ENCODE peak calls at places on chromosomes 13 and 19, in five cellular contexts. One of them, this sample, is unnamed.

GRCh38 chr19:50777830-50778303 is 7.6 kb downstream of the GPR32 start:
- DNase-seq in dermis blood vessel endothelial cell: no peak
- DNase-seq in thoracic aorta: no peak
- DNase-seq in nephron progenitor cell: peak; percentile 57
- DNase-seq in stimulated activated CD4-positive, alpha-beta T cell treated with anti-CD3 and anti-CD28 coated beads, Interleukin-4, amount 100 ng/mL, for 24 hours: no peak
- DNase-seq in this sample: peak; percentile 83

GRCh38 chr13:27599845-27600553 is 20.3 kb downstream of the LNX2 start:
- DNase-seq in stimulated activated CD4-positive, alpha-beta T cell treated with anti-CD3 and anti-CD28 coated beads, Interleukin-4, amount 100 ng/mL, for 24 hours: no peak
- DNase-seq in thoracic aorta: no peak
- DNase-seq in dermis blood vessel endothelial cell: peak; percentile 74
- DNase-seq in nephron progenitor cell: no peak
- DNase-seq in this sample: no peak

GRCh38 chr19:39341122-39341719 is 1.0 kb upstream of the SAMD4B start:
- DNase-seq in stimulated activated CD4-positive, alpha-beta T cell treated with anti-CD3 and anti-CD28 coated beads, Interleukin-4, amount 100 ng/mL, for 24 hours: peak; percentile 19
- DNase-seq in nephron progenitor cell: peak; percentile 49
- DNase-seq in dermis blood vessel endothelial cell: no peak
- DNase-seq in thoracic aorta: no peak
- DNase-seq in this sample: peak; percentile 77

GRCh38 chr13:95624020-95624419 is 20.5 kb downstream of the DZIP1 start:
- DNase-seq in stimulated activated CD4-positive, alpha-beta T cell treated with anti-CD3 and anti-CD28 coated beads, Interleukin-4, amount 100 ng/mL, for 24 hours: peak; percentile 18
- DNase-seq in nephron progenitor cell: peak; percentile 37
- DNase-seq in dermis blood vessel endothelial cell: peak; percentile 76
- DNase-seq in thoracic aorta: no peak
- DNase-seq in this sample: peak; percentile 72

GRCh38 chr19:54473071-54473941 is at the start of gene CDC42EP5:
- DNase-seq in nephron progenitor cell: peak; percentile 70
- DNase-seq in dermis blood vessel endothelial cell: peak; percentile 88
- DNase-seq in thoracic aorta: no peak
- DNase-seq in stimulated activated CD4-positive, alpha-beta T cell treated with anti-CD3 and anti-CD28 coated beads, Interleukin-4, amount 100 ng/mL, for 24 hours: no peak
- DNase-seq in this sample: peak; percentile 82

GRCh38 chr19:4086336-4086953 is 19.7 kb upstream of the ZBTB7A start:
- DNase-seq in dermis blood vessel endothelial cell: no peak
- DNase-seq in nephron progenitor cell: no peak
- DNase-seq in thoracic aorta: no peak
- DNase-seq in stimulated activated CD4-positive, alpha-beta T cell treated with anti-CD3 and anti-CD28 coated beads, Interleukin-4, amount 100 ng/mL, for 24 hours: no peak
- DNase-seq in this sample: no peak

GRCh38 chr13:76894401-76895110 is 8.4 kb upstream of the KCTD12 start:
- DNase-seq in nephron progenitor cell: no peak
- DNase-seq in dermis blood vessel endothelial cell: peak; percentile 47
- DNase-seq in stimulated activated CD4-positive, alpha-beta T cell treated with anti-CD3 and anti-CD28 coated beads, Interleukin-4, amount 100 ng/mL, for 24 hours: no peak
- DNase-seq in thoracic aorta: no peak
- DNase-seq in this sample: no peak

GRCh38 chr13:113904411-113904810 is 40.5 kb upstream of the GAS6 start:
- DNase-seq in dermis blood vessel endothelial cell: peak; percentile 80
- DNase-seq in thoracic aorta: no peak
- DNase-seq in stimulated activated CD4-positive, alpha-beta T cell treated with anti-CD3 and anti-CD28 coated beads, Interleukin-4, amount 100 ng/mL, for 24 hours: peak; percentile 23
- DNase-seq in nephron progenitor cell: no peak
- DNase-seq in this sample: peak; percentile 80

GRCh38 chr19:1616875-1617274 is 11.6 kb upstream of the UQCR11 start:
- DNase-seq in stimulated activated CD4-positive, alpha-beta T cell treated with anti-CD3 and anti-CD28 coated beads, Interleukin-4, amount 100 ng/mL, for 24 hours: peak; percentile 29
- DNase-seq in nephron progenitor cell: no peak
- DNase-seq in thoracic aorta: no peak
- DNase-seq in dermis blood vessel endothelial cell: no peak
- DNase-seq in this sample: no peak

GRCh38 chr19:38391911-38392464 is 3.5 kb downstream of the SPRED3 start:
- DNase-seq in nephron progenitor cell: no peak
- DNase-seq in dermis blood vessel endothelial cell: no peak
- DNase-seq in stimulated activated CD4-positive, alpha-beta T cell treated with anti-CD3 and anti-CD28 coated beads, Interleukin-4, amount 100 ng/mL, for 24 hours: no peak
- DNase-seq in thoracic aorta: no peak
- DNase-seq in this sample: peak; percentile 59

GRCh38 chr13:46620029-46620428 is 67.1 kb downstream of the LRCH1 start:
- DNase-seq in thoracic aorta: no peak
- DNase-seq in nephron progenitor cell: no peak
- DNase-seq in dermis blood vessel endothelial cell: no peak
- DNase-seq in stimulated activated CD4-positive, alpha-beta T cell treated with anti-CD3 and anti-CD28 coated beads, Interleukin-4, amount 100 ng/mL, for 24 hours: no peak
- DNase-seq in this sample: no peak

GRCh38 chr13:24605923-24606372 is 74.3 kb upstream of the ATP12A start:
- DNase-seq in dermis blood vessel endothelial cell: no peak
- DNase-seq in nephron progenitor cell: no peak
- DNase-seq in stimulated activated CD4-positive, alpha-beta T cell treated with anti-CD3 and anti-CD28 coated beads, Interleukin-4, amount 100 ng/mL, for 24 hours: no peak
- DNase-seq in thoracic aorta: no peak
- DNase-seq in this sample: peak; percentile 42

GRCh38 chr13:92843549-92843948 is 383.1 kb upstream of the GPC6 start:
- DNase-seq in dermis blood vessel endothelial cell: no peak
- DNase-seq in thoracic aorta: no peak
- DNase-seq in stimulated activated CD4-positive, alpha-beta T cell treated with anti-CD3 and anti-CD28 coated beads, Interleukin-4, amount 100 ng/mL, for 24 hours: no peak
- DNase-seq in nephron progenitor cell: no peak
- DNase-seq in this sample: no peak

GRCh38 chr19:44823373-44823698 is 14.4 kb downstream of the BCAM start:
- DNase-seq in nephron progenitor cell: no peak
- DNase-seq in stimulated activated CD4-positive, alpha-beta T cell treated with anti-CD3 and anti-CD28 coated beads, Interleukin-4, amount 100 ng/mL, for 24 hours: no peak
- DNase-seq in thoracic aorta: no peak
- DNase-seq in dermis blood vessel endothelial cell: no peak
- DNase-seq in this sample: no peak

GRCh38 chr13:99422556-99423220 is 78.6 kb upstream of the TM9SF2 start:
- DNase-seq in stimulated activated CD4-positive, alpha-beta T cell treated with anti-CD3 and anti-CD28 coated beads, Interleukin-4, amount 100 ng/mL, for 24 hours: no peak
- DNase-seq in thoracic aorta: no peak
- DNase-seq in dermis blood vessel endothelial cell: no peak
- DNase-seq in nephron progenitor cell: no peak
- DNase-seq in this sample: no peak

GRCh38 chr19:3368848-3369336 is 2.5 kb downstream of the NFIC start:
- DNase-seq in stimulated activated CD4-positive, alpha-beta T cell treated with anti-CD3 and anti-CD28 coated beads, Interleukin-4, amount 100 ng/mL, for 24 hours: no peak
- DNase-seq in thoracic aorta: no peak
- DNase-seq in nephron progenitor cell: no peak
- DNase-seq in dermis blood vessel endothelial cell: no peak
- DNase-seq in this sample: no peak

GRCh38 chr19:46492841-46493235 is 2.8 kb downstream of the PNMA8B start:
- DNase-seq in dermis blood vessel endothelial cell: no peak
- DNase-seq in stimulated activated CD4-positive, alpha-beta T cell treated with anti-CD3 and anti-CD28 coated beads, Interleukin-4, amount 100 ng/mL, for 24 hours: peak; percentile 11
- DNase-seq in nephron progenitor cell: no peak
- DNase-seq in thoracic aorta: no peak
- DNase-seq in this sample: peak; percentile 83

GRCh38 chr13:21012841-21013681 is 48.3 kb downstream of the LATS2 start:
- DNase-seq in nephron progenitor cell: no peak
- DNase-seq in dermis blood vessel endothelial cell: peak; percentile 44
- DNase-seq in stimulated activated CD4-positive, alpha-beta T cell treated with anti-CD3 and anti-CD28 coated beads, Interleukin-4, amount 100 ng/mL, for 24 hours: no peak
- DNase-seq in thoracic aorta: no peak
- DNase-seq in this sample: no peak

GRCh38 chr19:16066611-16067104 is 9.6 kb upstream of the TPM4 start:
- DNase-seq in dermis blood vessel endothelial cell: peak; percentile 83
- DNase-seq in nephron progenitor cell: no peak
- DNase-seq in thoracic aorta: no peak
- DNase-seq in stimulated activated CD4-positive, alpha-beta T cell treated with anti-CD3 and anti-CD28 coated beads, Interleukin-4, amount 100 ng/mL, for 24 hours: peak; percentile 65
- DNase-seq in this sample: no peak

GRCh38 chr19:36847968-36848367 is 2.7 kb upstream of the ZNF345 start:
- DNase-seq in stimulated activated CD4-positive, alpha-beta T cell treated with anti-CD3 and anti-CD28 coated beads, Interleukin-4, amount 100 ng/mL, for 24 hours: no peak
- DNase-seq in nephron progenitor cell: no peak
- DNase-seq in dermis blood vessel endothelial cell: no peak
- DNase-seq in thoracic aorta: no peak
- DNase-seq in this sample: no peak

GRCh38 chr13:36913463-36913862 is 6.6 kb downstream of the SMAD9 start:
- DNase-seq in nephron progenitor cell: no peak
- DNase-seq in thoracic aorta: no peak
- DNase-seq in stimulated activated CD4-positive, alpha-beta T cell treated with anti-CD3 and anti-CD28 coated beads, Interleukin-4, amount 100 ng/mL, for 24 hours: no peak
- DNase-seq in dermis blood vessel endothelial cell: no peak
- DNase-seq in this sample: no peak

GRCh38 chr13:104975272-104975671 is 1560.2 kb downstream of the EFNB2 start:
- DNase-seq in nephron progenitor cell: no peak
- DNase-seq in thoracic aorta: no peak
- DNase-seq in dermis blood vessel endothelial cell: no peak
- DNase-seq in stimulated activated CD4-positive, alpha-beta T cell treated with anti-CD3 and anti-CD28 coated beads, Interleukin-4, amount 100 ng/mL, for 24 hours: no peak
- DNase-seq in this sample: no peak

This sample was measured in H7.